ENCODE peak calls at places on chromosome 9, in four cellular contexts. T is HepG2, V is K562, O is GM12878. W is an unnamed sample.

GRCh38 chr9:137606005-137606601 is 617 bp downstream of the ARRDC1 start:
- DNase-seq in V (no peak), O (no peak), T (no peak), W (peak; percentile 65)

GRCh38 chr9:95004452-95005275 is 278.2 kb downstream of the AOPEP start:
- DNase-seq in T (peak; percentile 48), O (no peak), V (peak; percentile 80), W (peak; percentile 87)

GRCh38 chr9:134328841-134329575 is 2.8 kb downstream of the RXRA start:
- DNase-seq in O (no peak), T (peak; percentile 73), V (no peak), W (no peak)

GRCh38 chr9:77421506-77422265 is 226.4 kb downstream of the GNA14 start:
- DNase-seq in T (no peak), O (no peak), V (no peak), W (no peak)

GRCh38 chr9:27847818-27848217 is 274.5 kb upstream of the C9orf72 start:
- DNase-seq in O (no peak), T (no peak), V (no peak), W (no peak)

GRCh38 chr9:129223551-129224208 is 45.6 kb upstream of the IER5L start:
- DNase-seq in V (no peak), O (no peak), T (peak; percentile 14), W (no peak)

GRCh38 chr9:12680757-12681156 is 12.4 kb upstream of the TYRP1 start:
- DNase-seq in T (no peak), V (no peak), O (no peak), W (no peak)

GRCh38 chr9:122051401-122052346 is 41.4 kb downstream of the TTLL11 start:
- DNase-seq in V (peak; percentile 38), O (peak; percentile 23), T (no peak), W (no peak)

GRCh38 chr9:101485873-101486692 is 47.6 kb upstream of the RNF20 start:
- DNase-seq in V (peak; percentile 17), O (no peak), T (no peak), W (peak; percentile 81)

GRCh38 chr9:124149992-124150391 is 107.8 kb upstream of the NEK6 start:
- DNase-seq in V (no peak), O (no peak), T (no peak), W (no peak)

GRCh38 chr9:6433405-6433804 is 20.4 kb downstream of the UHRF2 start:
- DNase-seq in O (no peak), T (no peak), V (no peak), W (no peak)

GRCh38 chr9:15401266-15401665 is 21.4 kb upstream of the SNAPC3 start:
- DNase-seq in T (no peak), O (no peak), V (no peak), W (no peak)

GRCh38 chr9:2053883-2054845 is 39.0 kb downstream of the SMARCA2 start:
- DNase-seq in O (peak; percentile 95), V (no peak), T (no peak), W (no peak)

GRCh38 chr9:82180711-82181110 is 192.1 kb downstream of the SPATA31D1 start:
- DNase-seq in O (no peak), T (no peak), V (no peak), W (no peak)

GRCh38 chr9:70113403-70114022 is 69.9 kb downstream of the MAMDC2 start:
- DNase-seq in O (no peak), T (peak; percentile 23), V (peak; percentile 29), W (peak; percentile 47)

GRCh38 chr9:75889977-75890540 is 414 bp upstream of the PCSK5 start:
- DNase-seq in V (no peak), T (no peak), O (no peak), W (peak; percentile 7)

GRCh38 chr9:89978185-89978584 is 373.4 kb downstream of the GADD45G start:
- DNase-seq in T (no peak), O (no peak), V (no peak), W (no peak)

GRCh38 chr9:131500377-131500776 is 2.3 kb upstream of the POMT1 start:
- DNase-seq in V (no peak), T (no peak), O (no peak), W (no peak)

GRCh38 chr9:118268046-118268445 is 563.8 kb downstream of the TLR4 start:
- DNase-seq in O (no peak), V (no peak), T (no peak), W (no peak)

GRCh38 chr9:110455860-110456259 is 118.2 kb upstream of the TXNDC8 start:
- DNase-seq in T (no peak), V (no peak), O (no peak), W (no peak)

GRCh38 chr9:13146838-13147237 is 132.7 kb downstream of the MPDZ start:
- DNase-seq in O (no peak), T (no peak), V (no peak), W (no peak)

GRCh38 chr9:133868203-133868602 is 123.9 kb downstream of the VAV2 start:
- DNase-seq in T (no peak), V (no peak), O (no peak), W (no peak)

GRCh38 chr9:88053888-88054501 is 79.7 kb upstream of the CDK20 start:
- DNase-seq in T (no peak), V (no peak), O (no peak), W (no peak)

GRCh38 chr9:88059469-88059868 is 78.8 kb downstream of the SPATA31C2 start:
- DNase-seq in V (no peak), O (no peak), T (no peak), W (no peak)

GRCh38 chr9:88060746-88061145 is 77.5 kb downstream of the SPATA31C2 start:
- DNase-seq in O (no peak), V (no peak), T (no peak), W (no peak)

GRCh38 chr9:88052446-88052845 is 78.1 kb upstream of the CDK20 start:
- DNase-seq in V (no peak), O (no peak), T (no peak), W (no peak)

GRCh38 chr9:88056876-88057275 is 81.4 kb downstream of the SPATA31C2 start:
- DNase-seq in O (no peak), V (no peak), T (no peak), W (no peak)
- TF ChIP-seq FOXM1 in O (no peak), V (no peak), T (no peak), W (no peak)

GRCh38 chr9:91741529-91741928 is 208.5 kb downstream of the ROR2 start:
- DNase-seq in O (no peak), T (no peak), V (no peak), W (no peak)

GRCh38 chr9:91746904-91747303 is 203.1 kb downstream of the ROR2 start:
- DNase-seq in V (no peak), O (no peak), T (no peak), W (no peak)

GRCh38 chr9:91750343-91750742 is 199.7 kb downstream of the ROR2 start:
- DNase-seq in O (no peak), T (no peak), V (no peak), W (peak; percentile 58)

GRCh38 chr9:91744114-91744513 is 205.9 kb downstream of the ROR2 start:
- DNase-seq in V (no peak), O (no peak), T (no peak), W (no peak)

DNA sequence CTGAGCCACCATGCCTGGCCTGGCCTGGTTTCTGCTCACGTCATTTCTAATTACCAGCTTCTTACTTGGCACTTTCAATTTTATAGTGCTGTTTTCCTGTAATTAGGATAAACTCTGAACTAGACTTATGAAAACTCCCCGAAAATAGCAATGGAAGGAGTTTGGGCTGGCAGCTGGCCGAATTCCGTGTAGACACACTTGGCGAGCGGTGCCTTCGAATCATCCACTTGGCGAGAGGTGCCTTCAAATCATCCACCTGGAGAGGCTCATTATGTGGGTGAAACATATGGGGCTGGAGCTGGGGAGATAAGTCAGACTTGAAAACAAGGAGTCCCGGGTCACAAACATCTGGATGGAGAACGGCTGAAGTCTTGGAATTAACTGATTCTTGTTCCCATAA is 203.7 kb downstream of the ROR2 start:
- DNase-seq in T (no peak), O (no peak), V (no peak), W (no peak)
- TF ChIP-seq POLR2AphosphoS5 in T (no peak), O (no peak), V (no peak), W (no peak)

GRCh38 chr9:113612828-113613227 is 149.3 kb downstream of the RGS3 start:
- DNase-seq in O (no peak), V (no peak), T (no peak), W (no peak)

GRCh38 chr9:113611461-113612215 is 148.1 kb downstream of the RGS3 start:
- DNase-seq in T (no peak), V (no peak), O (no peak), W (no peak)

GRCh38 chr9:113612216-113612747 is 148.8 kb downstream of the RGS3 start:
- DNase-seq in O (no peak), T (no peak), V (no peak), W (no peak)

GRCh38 chr9:113608082-113608685 is 144.7 kb downstream of the RGS3 start:
- DNase-seq in O (no peak), V (no peak), T (no peak), W (no peak)

DNA sequence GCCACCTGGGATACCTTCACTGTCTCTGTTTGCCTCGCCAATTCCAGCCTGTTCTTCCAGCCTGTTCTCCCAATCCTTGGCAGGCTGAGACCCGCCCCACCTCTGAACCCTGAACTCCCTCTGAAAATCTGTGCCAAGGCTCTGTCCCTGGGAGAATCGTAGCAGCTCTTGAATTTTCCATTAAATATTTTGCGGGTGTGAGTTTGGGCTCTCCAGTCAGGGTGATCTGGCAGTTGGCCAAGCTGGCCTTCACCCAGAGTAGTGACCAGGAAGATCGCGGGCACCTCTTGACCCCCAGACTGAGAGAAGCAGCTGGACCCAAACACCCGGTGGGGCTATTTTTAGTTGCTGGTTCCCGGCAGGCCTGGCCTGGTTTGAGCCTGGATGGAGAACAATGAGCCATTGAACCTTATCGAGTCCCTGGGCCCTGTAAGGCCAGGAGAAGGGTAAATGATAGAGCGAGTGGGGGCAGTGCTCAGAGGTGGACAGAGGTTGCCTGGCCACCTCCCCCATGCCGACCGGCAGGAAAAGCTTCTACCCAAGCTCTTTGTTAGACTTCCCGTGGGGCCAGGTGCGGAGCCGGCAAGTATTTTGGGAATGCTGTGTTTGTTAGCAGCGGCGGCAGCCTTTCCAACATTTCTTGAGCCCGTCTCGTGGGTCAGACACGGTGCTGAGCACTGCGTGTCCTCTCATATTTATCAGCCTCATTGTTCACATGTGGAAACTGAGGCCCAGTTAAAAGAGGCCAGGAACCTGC is 146.2 kb downstream of the RGS3 start:
- DNase-seq in V (no peak), O (no peak), T (peak; percentile 97), W (peak; percentile 47)
- TF ChIP-seq SMC3 in V (no peak), O (no peak), T (no peak), W (no peak)

GRCh38 chr9:126150411-126151030 is 176.1 kb upstream of the MVB12B start:
- DNase-seq in V (no peak), T (peak; percentile 33), O (no peak), W (peak; percentile 52)
- TF ChIP-seq FOXM1 in V (no peak), T (no peak), O (no peak), W (no peak)

DNA sequence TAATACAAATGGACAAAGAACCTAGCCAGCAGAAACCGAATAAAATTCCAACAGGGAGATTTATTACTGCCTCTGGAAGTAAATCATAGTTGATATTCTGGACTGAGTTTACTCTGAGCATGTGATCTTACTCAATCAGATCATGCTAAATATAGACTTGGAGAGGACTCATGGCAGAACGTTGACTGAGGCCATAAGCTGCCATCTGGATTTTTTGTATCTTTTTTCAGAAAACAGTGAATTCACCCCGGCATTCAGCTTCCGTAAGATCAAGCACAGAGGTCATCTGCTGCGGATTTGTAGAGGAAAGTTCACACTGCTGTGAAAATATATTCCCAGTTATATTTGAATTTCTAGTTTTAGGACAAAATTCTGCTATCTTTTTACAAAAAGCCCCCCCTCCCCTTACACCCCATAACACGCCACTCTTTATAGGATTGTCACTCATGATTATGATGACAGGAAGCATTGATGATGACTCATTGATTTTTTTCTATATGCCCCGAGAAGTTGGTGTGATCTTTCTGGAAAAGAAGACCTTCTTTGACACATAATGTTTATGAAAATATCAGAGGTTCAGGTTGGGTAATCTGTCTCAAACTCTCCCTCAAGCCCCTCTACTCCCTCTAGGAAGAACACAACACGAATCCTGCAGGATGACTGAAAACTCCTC is 70.7 kb downstream of the NXNL2 start:
- DNase-seq in T (no peak), O (no peak), V (no peak), W (no peak)
- TF ChIP-seq POLR2AphosphoS5 in T (no peak), O (no peak), V (no peak), W (no peak)